ENCODE peak calls at places on chromosomes 3 and 15, in eight cellular contexts. J is H1, Y is spleen, E is stomach, T is suprapubic skin, R is breast epithelium, C is transverse colon, Z is endothelial cell of umbilical vein. B is an unnamed sample.

GRCh38 chr3:49098429-49098828 is 4.6 kb upstream of the QRICH1 start:
- DNase-seq in J (no peak), Y (no peak), E (no peak), T (no peak), R (no peak), C (no peak), Z (no peak), B (no peak)

GRCh38 chr3:30017882-30018281 is 588.5 kb upstream of the TGFBR2 start:
- DNase-seq in J (no peak), Y (no peak), E (no peak), T (no peak), R (no peak), C (no peak), Z (peak; percentile 17), B (no peak)

GRCh38 chr15:89004726-89005030 is 83.6 kb upstream of the ABHD2 start:
- DNase-seq in J (no peak), Y (no peak), E (no peak), T (peak; percentile 52), R (no peak), C (no peak), Z (no peak), B (no peak)

GRCh38 chr3:13829311-13829710 is 50.6 kb downstream of the WNT7A start:
- DNase-seq in J (no peak), Y (peak; percentile 51), E (no peak), T (no peak), R (no peak), C (no peak), Z (no peak), B (no peak)

GRCh38 chr15:66848666-66849392 is 146.8 kb downstream of the SMAD6 start:
- DNase-seq in J (no peak), Y (no peak), E (no peak), T (peak; percentile 63), R (no peak), C (peak; percentile 6), Z (no peak), B (no peak)

GRCh38 chr3:155076888-155077287 is 3.2 kb upstream of the MME start:
- DNase-seq in J (no peak), Y (no peak), E (no peak), T (no peak), R (no peak), C (no peak), Z (no peak), B (no peak)

GRCh38 chr3:127172211-127172610 is 20.7 kb upstream of the PRR23E start:
- DNase-seq in J (peak; percentile 38), Y (no peak), E (no peak), T (no peak), R (no peak), C (no peak), Z (no peak), B (no peak)

GRCh38 chr3:159928071-159928491 is 60.6 kb upstream of the IL12A start:
- DNase-seq in J (no peak), Y (no peak), E (no peak), T (no peak), R (no peak), C (no peak), Z (no peak), B (no peak)

GRCh38 chr15:38531509-38531908 is 33.1 kb downstream of the RASGRP1 start:
- DNase-seq in J (no peak), Y (no peak), E (no peak), T (no peak), R (no peak), C (no peak), Z (no peak), B (no peak)

DNA sequence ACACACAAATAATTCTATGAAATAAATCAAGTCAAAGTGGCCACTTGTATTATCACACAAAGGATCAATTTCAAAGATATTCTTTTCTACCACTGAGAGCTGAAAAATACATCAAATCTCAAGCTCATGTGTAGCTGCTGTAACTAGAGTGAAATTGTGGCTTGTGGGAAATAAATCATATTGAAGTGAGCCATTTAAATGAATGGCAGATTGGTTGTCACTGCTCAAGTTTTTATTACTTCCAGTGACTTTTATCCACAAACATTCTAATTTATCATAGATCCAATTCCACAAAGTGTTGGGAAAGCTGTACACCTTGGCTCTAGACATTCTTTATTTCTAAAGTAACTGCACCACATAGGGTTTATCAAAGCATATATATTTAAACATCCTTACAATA is 285.4 kb downstream of the CNTN3 start:
- DNase-seq in J (no peak), Y (no peak), E (no peak), T (no peak), R (no peak), C (no peak), Z (no peak), B (no peak)
- TF ChIP-seq POLR2AphosphoS5 in J (no peak), Y (no peak), E (no peak), T (no peak), R (no peak), C (no peak), Z (no peak), B (no peak)

DNA sequence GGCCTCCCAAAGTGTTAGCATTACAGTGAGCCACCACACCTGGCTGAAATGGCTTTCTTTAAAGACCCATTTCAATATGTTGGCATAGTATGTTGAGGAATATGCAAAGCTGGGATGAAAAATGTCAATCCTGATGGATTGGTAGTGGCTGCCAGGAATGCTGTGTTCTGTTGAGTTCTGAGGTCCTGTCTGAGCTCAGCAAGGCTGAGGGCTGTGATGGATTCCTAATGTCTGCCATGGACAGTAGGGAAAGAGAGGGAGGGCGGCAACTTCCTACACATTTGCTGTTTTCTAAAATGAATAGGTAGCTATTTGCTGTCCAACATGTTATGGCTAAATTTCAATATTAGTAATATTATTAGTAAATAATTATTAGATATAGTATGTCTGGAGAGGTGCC is 8.2 kb downstream of the RAB8B start:
- DNase-seq in J (no peak), Y (no peak), E (no peak), T (no peak), R (no peak), C (no peak), Z (no peak), B (no peak)
- H3K4me1 ChIP-seq in J (peaks cover 14% of the 10 kb centered on the region), Y (peaks cover 100% of the 10 kb centered on the region), E (peaks cover 66% of the 10 kb centered on the region), T (peaks cover 66% of the 10 kb centered on the region), R (peaks cover 4% of the 10 kb centered on the region), C (peaks cover 4% of the 10 kb centered on the region), Z (peaks cover 17% of the 10 kb centered on the region), B (peaks cover 10% of the 10 kb centered on the region)

GRCh38 chr15:63157891-63158431 is 684 bp upstream of the RPS27L start:
- DNase-seq in J (peak; percentile 59), Y (no peak), E (peak; percentile 31), T (peak; percentile 83), R (no peak), C (peak; percentile 54), Z (peak; percentile 70), B (no peak)

GRCh38 chr15:63157066-63157890 is at the start of gene RPS27L:
- DNase-seq in J (peak; percentile 91), Y (peak; percentile 98), E (peak; percentile 92), T (peak; percentile 97), R (peak; percentile 88), C (peak; percentile 94), Z (peak; percentile 92), B (no peak)

GRCh38 chr15:63156086-63156707 is 1.1 kb downstream of the RPS27L start:
- DNase-seq in J (no peak), Y (no peak), E (no peak), T (no peak), R (no peak), C (no peak), Z (peak; percentile 47), B (no peak)

GRCh38 chr15:63156708-63157065 is 590 bp downstream of the RPS27L start:
- DNase-seq in J (no peak), Y (no peak), E (no peak), T (peak; percentile 83), R (no peak), C (peak; percentile 34), Z (peak; percentile 56), B (no peak)

DNA sequence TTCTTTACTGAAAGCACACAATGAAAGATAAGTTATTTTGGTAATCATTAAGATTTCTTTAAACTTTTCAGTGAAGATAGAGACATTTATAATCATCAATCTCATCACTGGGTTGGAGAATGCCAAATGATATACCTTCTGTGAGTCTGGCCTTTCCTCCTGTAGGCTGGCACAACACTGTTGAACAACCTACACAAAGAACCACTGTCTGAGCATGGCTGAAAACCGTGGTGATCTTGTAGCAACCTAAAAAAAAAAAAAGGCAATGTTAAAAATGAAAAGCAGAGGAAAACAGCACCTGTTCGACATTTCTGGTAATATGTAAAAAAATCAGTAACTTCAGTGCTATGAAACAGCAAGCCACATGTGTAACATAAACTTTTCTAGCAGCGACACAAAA is 1.8 kb downstream of the RPS27L start:
- DNase-seq in J (no peak), Y (no peak), E (no peak), T (no peak), R (no peak), C (no peak), Z (no peak), B (no peak)
- H3K4me3 ChIP-seq in J (no peak overlapping the region), Y (peak overlapping the region; percentile 88), E (no peak overlapping the region), T (peak overlapping the region; percentile 86), R (no peak overlapping the region), C (no peak overlapping the region), Z (peak overlapping the region; percentile 88), B (peak overlapping the region; percentile 81)

GRCh38 chr3:45269952-45270351 is 43.9 kb upstream of the TMEM158 start:
- DNase-seq in J (no peak), Y (no peak), E (no peak), T (no peak), R (no peak), C (no peak), Z (no peak), B (no peak)

GRCh38 chr3:45273681-45274515 is 47.8 kb upstream of the TMEM158 start:
- DNase-seq in J (no peak), Y (no peak), E (no peak), T (no peak), R (no peak), C (no peak), Z (no peak), B (no peak)

GRCh38 chr3:45272828-45273470 is 46.9 kb upstream of the TMEM158 start:
- DNase-seq in J (no peak), Y (no peak), E (no peak), T (no peak), R (no peak), C (no peak), Z (no peak), B (no peak)

GRCh38 chr3:45275006-45275704 is 49.1 kb upstream of the TMEM158 start:
- DNase-seq in J (no peak), Y (no peak), E (no peak), T (no peak), R (no peak), C (no peak), Z (no peak), B (no peak)

GRCh38 chr3:45272411-45272810 is 46.3 kb upstream of the TMEM158 start:
- DNase-seq in J (no peak), Y (no peak), E (no peak), T (no peak), R (no peak), C (no peak), Z (no peak), B (no peak)
- TF ChIP-seq POLR2AphosphoS5 in J (no peak), Y (no peak), E (no peak), T (no peak), R (no peak), C (no peak), Z (no peak), B (no peak)

DNA sequence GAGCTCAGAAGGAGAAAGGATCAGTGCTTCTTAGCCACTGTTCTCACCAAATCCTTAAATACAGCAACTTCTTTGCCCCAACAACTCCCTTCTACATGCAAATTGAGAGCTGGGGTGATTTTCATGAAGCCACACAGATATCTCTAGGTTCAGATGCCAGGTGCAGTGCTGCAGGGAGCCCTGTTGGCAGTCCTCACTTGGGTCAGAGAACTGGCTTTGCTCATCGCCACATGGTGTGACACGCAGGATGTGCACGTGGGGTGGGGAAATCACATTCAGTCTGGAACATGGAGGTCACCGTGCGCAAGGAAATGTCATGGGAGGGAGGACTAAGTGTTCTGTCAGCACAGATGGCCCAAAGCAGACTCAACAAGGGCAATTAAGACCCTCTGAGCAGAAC is 103.8 kb downstream of the WDR76 start:
- DNase-seq in J (no peak), Y (peak; percentile 57), E (no peak), T (no peak), R (no peak), C (peak; percentile 27), Z (no peak), B (no peak)
- H3K4me1 ChIP-seq in J (peaks cover 33% of the 10 kb centered on the region), Y (peaks cover 5% of the 10 kb centered on the region), E (no peaks in the 10 kb centered on the region), T (peaks cover 8% of the 10 kb centered on the region), R (no peaks in the 10 kb centered on the region), C (no peaks in the 10 kb centered on the region), Z (peaks cover 5% of the 10 kb centered on the region), B (peaks cover 8% of the 10 kb centered on the region)

B was measured in Panc1.